ENCODE peak calls at places on chromosome 6, in six cellular contexts. F is tibial nerve, E is adrenal gland, R is T-helper 2 cell, Q is activated T-cell treated with anti-CD3 and anti-CD28 coated beads for 1 hour, N is astrocyte of the spinal cord. L is an unnamed sample.

GRCh38 chr6:114762145-114762544 is 419.3 kb upstream of the HS3ST5 start:
- DNase-seq in F (no peak), E (no peak), R (no peak), Q (no peak), N (no peak), L (no peak)

GRCh38 chr6:44034931-44035345 is 92.3 kb downstream of the MRPL14 start:
- DNase-seq in F (no peak), E (no peak), R (no peak), Q (no peak), N (no peak), L (no peak)

GRCh38 chr6:70221025-70221714 is 81.7 kb downstream of the COL9A1 start:
- DNase-seq in F (no peak), E (no peak), R (no peak), Q (no peak), N (peak; percentile 42), L (peak; percentile 57)

GRCh38 chr6:34120953-34121675 is 24.8 kb downstream of the GRM4 start:
- DNase-seq in F (no peak), E (no peak), R (no peak), Q (no peak), N (no peak), L (no peak)

GRCh38 chr6:21999012-21999528 is 297.8 kb downstream of the PRL start:
- DNase-seq in F (no peak), E (no peak), R (no peak), Q (no peak), N (peak; percentile 79), L (no peak)

GRCh38 chr6:25138697-25139051 is 140.5 kb upstream of the CARMIL1 start:
- DNase-seq in F (no peak), E (no peak), R (no peak), Q (no peak), N (peak; percentile 58), L (no peak)

GRCh38 chr6:168226095-168226781 is 93.3 kb downstream of the DACT2 start:
- DNase-seq in F (no peak), E (no peak), R (no peak), Q (no peak), N (no peak), L (no peak)

GRCh38 chr6:89830385-89830809 is 717 bp downstream of the CASP8AP2 start:
- DNase-seq in F (no peak), E (no peak), R (no peak), Q (no peak), N (no peak), L (no peak)

GRCh38 chr6:23654745-23655144 is 471.3 kb upstream of the NRSN1 start:
- DNase-seq in F (no peak), E (no peak), R (no peak), Q (no peak), N (no peak), L (no peak)

GRCh38 chr6:10528170-10528981 is 7.2 kb downstream of the GCNT2 start:
- DNase-seq in F (no peak), E (no peak), R (no peak), Q (no peak), N (peak; percentile 42), L (peak; percentile 62)

GRCh38 chr6:18978330-18979128 is 591.4 kb downstream of the RNF144B start:
- DNase-seq in F (no peak), E (no peak), R (no peak), Q (no peak), N (peak; percentile 28), L (peak; percentile 29)

GRCh38 chr6:29519291-29520010 is 31.7 kb upstream of the MAS1L start:
- DNase-seq in F (no peak), E (no peak), R (no peak), Q (no peak), N (no peak), L (no peak)

GRCh38 chr6:51350308-51350904 is 531.7 kb downstream of the TFAP2B start:
- DNase-seq in F (no peak), E (no peak), R (no peak), Q (no peak), N (peak; percentile 12), L (no peak)

GRCh38 chr6:103858003-103858402 is 1001.7 kb downstream of the HACE1 start:
- DNase-seq in F (no peak), E (no peak), R (no peak), Q (no peak), N (no peak), L (no peak)

GRCh38 chr6:121652726-121653623 is 217.5 kb downstream of the GJA1 start:
- DNase-seq in F (no peak), E (peak; percentile 82), R (no peak), Q (no peak), N (peak; percentile 77), L (peak; percentile 8)

GRCh38 chr6:21680611-21681010 is 87.1 kb downstream of the SOX4 start:
- DNase-seq in F (no peak), E (no peak), R (no peak), Q (no peak), N (no peak), L (no peak)

GRCh38 chr6:33935439-33936080 is 131.8 kb upstream of the MLN start:
- DNase-seq in F (no peak), E (no peak), R (no peak), Q (no peak), N (no peak), L (no peak)

GRCh38 chr6:155303361-155303870 is 10.9 kb downstream of the TFB1M start:
- DNase-seq in F (no peak), E (no peak), R (no peak), Q (no peak), N (no peak), L (no peak)

GRCh38 chr6:38871745-38872568 is 156.8 kb downstream of the DNAH8 start:
- DNase-seq in F (peak; percentile 16), E (peak; percentile 77), R (peak; percentile 24), Q (peak; percentile 33), N (peak; percentile 46), L (peak; percentile 73)

GRCh38 chr6:111586554-111586953 is 19.1 kb downstream of the TRAF3IP2 start:
- DNase-seq in F (no peak), E (no peak), R (no peak), Q (no peak), N (no peak), L (no peak)

GRCh38 chr6:170282512-170283158 is 8.2 kb downstream of the DLL1 start:
- DNase-seq in F (no peak), E (no peak), R (no peak), Q (no peak), N (no peak), L (peak; percentile 9)

GRCh38 chr6:17700421-17701416 is 6.0 kb downstream of the NUP153 start:
- DNase-seq in F (no peak), E (no peak), R (no peak), Q (no peak), N (no peak), L (no peak)

GRCh38 chr6:27834879-27835549 is 77.2 kb downstream of the OR2B2 start:
- DNase-seq in F (no peak), E (no peak), R (no peak), Q (no peak), N (no peak), L (no peak)

GRCh38 chr6:89657445-89658158 is 19.1 kb upstream of the LYRM2 start:
- DNase-seq in F (no peak), E (no peak), R (no peak), Q (no peak), N (no peak), L (no peak)

GRCh38 chr6:52574709-52575489 is 2.0 kb downstream of the TRAM2 start:
- DNase-seq in F (peak; percentile 45), E (no peak), R (peak; percentile 67), Q (peak; percentile 46), N (no peak), L (no peak)

GRCh38 chr6:36372088-36372487 is 15.4 kb downstream of the ETV7 start:
- DNase-seq in F (no peak), E (no peak), R (no peak), Q (no peak), N (no peak), L (no peak)

GRCh38 chr6:149919834-149920225 is 3.1 kb downstream of the RAET1G start:
- DNase-seq in F (no peak), E (peak; percentile 15), R (no peak), Q (no peak), N (no peak), L (no peak)

L was measured in body of pancreas.